ENCODE peak calls at places on chromosomes 1 and 21, in five cellular contexts. A, C, W, D and Y are unnamed samples. For H4K20me1, the result is how much of the 10 kb centered on the place peaks cover.

GRCh38 chr1:84715620-84716019 is 25.4 kb upstream of the SSX2IP start:
- DNase-seq in A (no peak), C (no peak), W (no peak), D (peak), Y (no peak)

GRCh38 chr1:166975361-166976129 is at the start of gene ILDR2:
- DNase-seq in A (peak), C (peak), W (peak), D (peak), Y (peak)

GRCh38 chr1:54980528-54981241 is at the start of gene TMEM61:
- DNase-seq in A (peak), C (no peak), W (no peak), D (peak), Y (peak)

GRCh38 chr1:248906741-248907661 is 966 bp downstream of the PGBD2 start:
- DNase-seq in A (peak), C (peak), W (no peak), D (peak), Y (no peak)

GRCh38 chr1:77487631-77488030 is 194.8 kb downstream of the ZZZ3 start:
- DNase-seq in A (no peak), C (no peak), W (no peak), D (no peak), Y (no peak)

GRCh38 chr1:158793604-158794003 is 12.6 kb upstream of the OR6N2 start:
- DNase-seq in A (no peak), C (no peak), W (peak), D (peak), Y (peak)

GRCh38 chr1:64623750-64624445 is 121.0 kb upstream of the RAVER2 start:
- DNase-seq in A (no peak), C (peak), W (no peak), D (no peak), Y (no peak)

GRCh38 chr1:162632234-162632666 is at the start of gene DDR2:
- DNase-seq in A (peak), C (peak), W (no peak), D (no peak), Y (no peak)

GRCh38 chr21:35361984-35362383 is 312.9 kb upstream of the RUNX1 start:
- DNase-seq in A (no peak), C (no peak), W (no peak), D (no peak), Y (no peak)

GRCh38 chr1:84539972-84540371 is 33.6 kb upstream of the GNG5 start:
- DNase-seq in A (no peak), C (peak), W (no peak), D (no peak), Y (no peak)

GRCh38 chr21:45992311-45993209 is 11.0 kb downstream of the COL6A1 start:
- DNase-seq in A (no peak), C (no peak), W (no peak), D (no peak), Y (no peak)

GRCh38 chr1:35202048-35202719 is 9.2 kb upstream of the SFPQ start:
- DNase-seq in A (peak), C (peak), W (peak), D (peak), Y (peak)

GRCh38 chr1:93661829-93662474 is 19.7 kb downstream of the BCAR3 start:
- DNase-seq in A (peak), C (peak), W (no peak), D (no peak), Y (no peak)

GRCh38 chr21:16908087-16908486 is 604.8 kb upstream of the CXADR start:
- DNase-seq in A (no peak), C (no peak), W (no peak), D (no peak), Y (no peak)

GRCh38 chr21:46392921-46393320 is 65.8 kb upstream of the DIP2A start:
- DNase-seq in A (no peak), C (peak), W (no peak), D (no peak), Y (no peak)

GRCh38 chr1:147700042-147700711 is 29.9 kb upstream of the ACP6 start:
- DNase-seq in A (peak), C (peak), W (peak), D (peak), Y (peak)

GRCh38 chr1:17365271-17365670 is 6.7 kb upstream of the PADI6 start:
- DNase-seq in A (no peak), C (no peak), W (no peak), D (no peak), Y (no peak)

DNA sequence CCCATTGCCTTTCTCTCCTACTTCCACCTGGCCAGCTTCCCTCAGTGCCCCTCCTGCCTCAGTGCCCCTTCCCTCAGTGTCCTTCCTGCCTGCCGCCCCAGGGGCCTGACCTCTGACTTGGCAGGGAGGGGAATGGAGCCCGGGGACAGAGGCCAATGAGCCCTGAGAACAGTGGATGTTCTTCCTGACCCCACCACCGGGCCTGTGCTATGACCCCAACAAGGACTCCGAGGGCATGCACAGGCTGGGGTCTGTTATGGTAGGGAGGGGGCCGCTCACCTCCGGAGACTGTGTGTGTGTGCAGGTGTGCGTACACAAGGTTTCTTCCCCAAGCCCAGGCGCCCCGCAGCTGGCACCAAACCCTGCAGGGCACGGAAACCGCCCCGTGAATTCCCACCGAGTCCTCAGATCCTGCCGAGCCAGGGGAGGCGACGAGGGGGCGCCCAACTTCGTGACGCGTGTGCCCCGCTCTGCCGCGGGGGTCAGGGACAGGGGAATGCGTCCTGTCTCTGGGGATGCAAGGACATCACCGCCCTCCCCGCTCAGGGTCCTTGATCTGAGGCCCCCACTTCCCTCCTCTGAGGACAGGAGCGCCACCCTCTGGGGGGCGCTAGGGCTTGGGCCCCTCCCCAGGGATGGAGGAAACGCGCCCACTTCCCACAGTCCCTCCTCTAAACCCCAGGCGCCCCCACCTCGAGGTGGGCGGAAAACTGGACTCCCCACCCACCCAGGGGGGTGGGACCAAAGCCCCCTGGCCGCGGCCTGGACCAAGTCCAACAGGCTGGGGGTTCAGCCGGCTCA is 725 bp downstream of the RAP1GAP start:
- DNase-seq in A (no peak), C (no peak), W (no peak), D (peak), Y (no peak)
- H4K20me1 ChIP-seq in A (under half), C (under half), W (under half), D (under half), Y (under half)

DNA sequence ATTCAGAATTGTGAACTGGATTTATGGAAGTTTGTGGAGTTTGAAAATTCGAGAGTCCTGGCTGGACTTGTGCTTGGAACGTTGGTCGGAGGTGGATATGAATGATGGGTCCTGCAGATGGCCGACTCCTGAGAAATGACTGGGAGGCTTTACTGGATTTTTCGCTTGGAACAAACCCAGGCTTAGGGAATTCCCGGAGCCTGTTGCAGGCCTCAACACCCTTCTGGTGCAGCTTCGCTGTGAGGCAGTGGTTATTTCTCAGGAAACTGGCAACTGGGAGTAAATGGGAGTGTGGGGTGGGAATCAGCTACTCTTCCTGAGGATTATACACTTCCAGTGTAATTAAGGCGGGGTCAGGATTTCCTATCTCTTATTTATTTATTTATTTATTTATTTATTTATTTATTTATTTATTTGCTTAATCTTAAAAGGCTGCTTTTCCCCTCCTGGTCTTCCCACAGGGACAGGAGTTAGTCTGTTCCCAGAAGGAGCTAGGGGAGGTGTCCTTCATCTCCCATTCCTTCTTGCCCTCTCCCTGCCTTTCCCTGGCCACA is 21.1 kb downstream of the MAPKAPK2 start:
- DNase-seq in A (no peak), C (no peak), W (no peak), D (no peak), Y (no peak)
- H4K20me1 ChIP-seq in A (half or more), C (half or more), W (under half), D (half or more), Y (under half)

GRCh38 chr1:2247760-2248126 is 19.6 kb downstream of the SKI start:
- DNase-seq in A (no peak), C (no peak), W (no peak), D (no peak), Y (no peak)
- H4K20me1 ChIP-seq in A (half or more), C (half or more), W (under half), D (half or more), Y (under half)

DNA sequence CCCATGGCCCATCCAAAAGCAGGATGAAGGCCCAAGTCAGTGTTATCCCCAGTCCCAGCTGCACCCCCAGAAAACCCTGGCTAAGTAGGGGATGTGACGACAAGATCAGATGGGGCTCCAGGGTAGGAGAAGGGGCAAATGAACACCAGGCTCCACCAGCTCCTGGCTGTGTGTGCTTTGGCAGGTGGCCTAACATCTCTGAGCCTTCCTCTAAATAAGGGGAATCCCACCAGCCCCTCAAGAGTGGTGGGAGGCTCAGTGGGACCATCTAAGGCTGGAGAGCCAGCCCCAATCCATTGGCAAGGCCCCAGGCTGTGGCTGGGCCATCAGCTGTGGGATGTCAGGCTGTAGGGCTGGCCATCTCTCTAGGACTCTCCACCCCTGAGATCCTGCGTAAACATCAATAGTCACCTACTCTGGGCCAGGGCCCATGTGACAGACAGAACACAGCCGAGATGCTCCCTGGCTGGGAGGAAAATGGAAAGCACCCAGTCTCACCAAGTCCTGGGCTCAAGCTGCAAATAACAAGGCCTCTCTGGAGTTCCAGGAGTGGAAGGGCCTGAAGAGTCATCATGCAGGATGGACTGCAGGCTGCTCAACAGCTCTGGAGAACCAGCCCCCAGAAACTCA is 7.5 kb downstream of the SDC3 start:
- DNase-seq in A (no peak), C (no peak), W (no peak), D (no peak), Y (no peak)
- H4K20me1 ChIP-seq in A (under half), C (half or more), W (under half), D (half or more), Y (under half)

GRCh38 chr1:28766532-28767183 is 29.9 kb downstream of the YTHDF2 start:
- DNase-seq in A (no peak), C (no peak), W (no peak), D (no peak), Y (no peak)

GRCh38 chr1:28756846-28757245 is 20.1 kb downstream of the YTHDF2 start:
- DNase-seq in A (no peak), C (no peak), W (no peak), D (peak), Y (no peak)

GRCh38 chr1:28759257-28759656 is 22.5 kb downstream of the YTHDF2 start:
- DNase-seq in A (no peak), C (no peak), W (no peak), D (no peak), Y (no peak)

GRCh38 chr1:28758420-28758819 is 21.7 kb downstream of the YTHDF2 start:
- DNase-seq in A (no peak), C (no peak), W (no peak), D (no peak), Y (no peak)

DNA sequence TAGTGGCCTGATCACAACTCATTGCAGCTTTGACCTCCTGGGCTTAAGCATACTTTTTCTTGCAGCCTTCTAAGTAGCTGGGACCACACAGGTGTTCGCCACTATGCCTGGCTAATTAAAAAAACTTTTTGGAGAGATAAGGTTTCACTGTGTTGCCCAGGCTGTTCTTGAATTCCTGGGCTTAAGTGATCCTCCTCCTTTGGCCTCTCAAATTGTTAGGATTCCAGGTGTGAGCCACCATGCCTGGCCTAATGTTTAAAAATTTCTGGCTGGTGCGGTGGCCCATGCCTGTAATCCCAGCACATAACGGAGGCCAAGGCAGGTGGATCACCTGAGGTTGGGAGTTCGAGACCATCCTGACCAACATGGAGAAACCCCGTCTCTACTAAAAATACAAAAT is 24.4 kb downstream of the YTHDF2 start:
- DNase-seq in A (no peak), C (no peak), W (no peak), D (no peak), Y (no peak)
- H4K20me1 ChIP-seq in A (half or more), C (half or more), W (under half), D (half or more), Y (under half)

DNA sequence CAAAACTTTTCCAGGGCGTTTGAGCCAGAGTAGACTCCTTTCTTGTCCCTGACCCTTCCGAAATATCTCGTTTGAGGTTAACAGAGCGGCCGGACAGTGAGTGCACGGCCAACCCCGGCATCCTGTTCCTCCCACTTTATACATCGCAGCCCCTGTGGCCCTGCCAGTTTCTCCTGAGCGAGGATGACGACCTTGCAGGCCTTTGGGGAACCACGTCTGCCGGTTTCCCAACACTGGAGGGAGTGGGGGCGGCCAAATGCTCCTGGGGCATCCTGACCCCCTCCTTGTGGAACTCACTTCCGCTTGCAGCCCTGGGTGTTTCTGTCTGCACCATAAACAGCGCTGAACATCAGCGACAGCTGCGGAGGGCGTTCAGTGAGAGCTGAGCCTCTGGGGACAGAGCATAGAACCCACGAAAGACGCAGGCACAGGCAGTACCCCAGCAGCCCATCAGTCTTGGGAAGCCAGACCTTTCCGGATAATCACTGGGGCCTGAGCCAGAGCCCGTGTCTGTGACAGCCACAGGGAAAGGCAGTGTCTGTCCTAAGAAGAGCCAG is 4.8 kb upstream of the KCNAB2 start:
- DNase-seq in A (no peak), C (no peak), W (no peak), D (no peak), Y (no peak)
- H4K20me1 ChIP-seq in A (under half), C (under half), W (under half), D (under half), Y (under half)

GRCh38 chr1:6825828-6826227 is 40.6 kb downstream of the CAMTA1 start:
- DNase-seq in A (no peak), C (no peak), W (no peak), D (no peak), Y (no peak)

GRCh38 chr1:6827081-6827480 is 41.8 kb downstream of the CAMTA1 start:
- DNase-seq in A (no peak), C (no peak), W (no peak), D (no peak), Y (no peak)

GRCh38 chr1:6822530-6823359 is 37.5 kb downstream of the CAMTA1 start:
- DNase-seq in A (peak), C (no peak), W (no peak), D (no peak), Y (no peak)

GRCh38 chr1:6823822-6824221 is 38.6 kb downstream of the CAMTA1 start:
- DNase-seq in A (no peak), C (no peak), W (no peak), D (no peak), Y (no peak)

GRCh38 chr1:6824665-6825368 is 39.6 kb downstream of the CAMTA1 start:
- DNase-seq in A (no peak), C (no peak), W (no peak), D (no peak), Y (no peak)
- H4K20me1 ChIP-seq in A (under half), C (under half), W (under half), D (half or more), Y (under half)